ENCODE peak calls at places on chromosomes 2 and 18, in five cellular contexts. One of them, this sample, is unnamed.

GRCh38 chr2:64766841-64767669 is 113.3 kb upstream of the SERTAD2 start:
- DNase-seq in heart left ventricle: no peak
- DNase-seq in brain microvascular endothelial cell: no peak
- DNase-seq in stomach: no peak
- DNase-seq in IMR-90: peak; percentile 53
- DNase-seq in this sample: no peak

GRCh38 chr2:177651833-177652232 is 259.3 kb downstream of the AGPS start:
- DNase-seq in heart left ventricle: no peak
- DNase-seq in brain microvascular endothelial cell: no peak
- DNase-seq in stomach: no peak
- DNase-seq in IMR-90: no peak
- DNase-seq in this sample: no peak

GRCh38 chr2:178796079-178796677 is 11.0 kb downstream of the TTN start:
- DNase-seq in heart left ventricle: no peak
- DNase-seq in brain microvascular endothelial cell: no peak
- DNase-seq in stomach: no peak
- DNase-seq in IMR-90: peak; percentile 50
- DNase-seq in this sample: no peak

GRCh38 chr2:74700643-74701377 is 46.8 kb downstream of the SEMA4F start:
- DNase-seq in heart left ventricle: no peak
- DNase-seq in brain microvascular endothelial cell: no peak
- DNase-seq in stomach: no peak
- DNase-seq in IMR-90: no peak
- DNase-seq in this sample: no peak

GRCh38 chr2:148533685-148534084 is 110.9 kb upstream of the EPC2 start:
- DNase-seq in heart left ventricle: no peak
- DNase-seq in brain microvascular endothelial cell: no peak
- DNase-seq in stomach: no peak
- DNase-seq in IMR-90: no peak
- DNase-seq in this sample: no peak

GRCh38 chr2:20576598-20577115 is 74.2 kb downstream of the HS1BP3 start:
- DNase-seq in heart left ventricle: no peak
- DNase-seq in brain microvascular endothelial cell: no peak
- DNase-seq in stomach: no peak
- DNase-seq in IMR-90: no peak
- DNase-seq in this sample: no peak

GRCh38 chr18:62690416-62690815 is 24.9 kb upstream of the PHLPP1 start:
- DNase-seq in heart left ventricle: no peak
- DNase-seq in brain microvascular endothelial cell: no peak
- DNase-seq in stomach: no peak
- DNase-seq in IMR-90: no peak
- DNase-seq in this sample: peak; percentile 85

GRCh38 chr2:102114290-102114721 is 28.2 kb upstream of the IL1R1 start:
- DNase-seq in heart left ventricle: no peak
- DNase-seq in brain microvascular endothelial cell: peak; percentile 95
- DNase-seq in stomach: no peak
- DNase-seq in IMR-90: peak; percentile 94
- DNase-seq in this sample: no peak

GRCh38 chr2:177078843-177079242 is 133.8 kb upstream of the HNRNPA3 start:
- DNase-seq in heart left ventricle: no peak
- DNase-seq in brain microvascular endothelial cell: no peak
- DNase-seq in stomach: no peak
- DNase-seq in IMR-90: no peak
- DNase-seq in this sample: no peak

GRCh38 chr2:199869227-199869541 is 18.2 kb upstream of the FTCDNL1 start:
- DNase-seq in heart left ventricle: no peak
- DNase-seq in brain microvascular endothelial cell: no peak
- DNase-seq in stomach: no peak
- DNase-seq in IMR-90: no peak
- DNase-seq in this sample: no peak

GRCh38 chr2:27084297-27085061 is 2.1 kb upstream of the KHK start:
- DNase-seq in heart left ventricle: no peak
- DNase-seq in brain microvascular endothelial cell: no peak
- DNase-seq in stomach: no peak
- DNase-seq in IMR-90: no peak
- DNase-seq in this sample: no peak

GRCh38 chr18:24112874-24113615 is 25.8 kb upstream of the CABYR start:
- DNase-seq in heart left ventricle: no peak
- DNase-seq in brain microvascular endothelial cell: peak; percentile 56
- DNase-seq in stomach: no peak
- DNase-seq in IMR-90: peak; percentile 69
- DNase-seq in this sample: no peak

GRCh38 chr18:78192044-78192443 is 787.6 kb upstream of the SALL3 start:
- DNase-seq in heart left ventricle: peak; percentile 29
- DNase-seq in brain microvascular endothelial cell: no peak
- DNase-seq in stomach: no peak
- DNase-seq in IMR-90: no peak
- DNase-seq in this sample: no peak

GRCh38 chr18:66722671-66723070 is 118.8 kb upstream of the CDH19 start:
- DNase-seq in heart left ventricle: no peak
- DNase-seq in brain microvascular endothelial cell: no peak
- DNase-seq in stomach: no peak
- DNase-seq in IMR-90: no peak
- DNase-seq in this sample: no peak

GRCh38 chr2:60553992-60554648 is 666 bp upstream of the BCL11A start:
- DNase-seq in heart left ventricle: peak; percentile 27
- DNase-seq in brain microvascular endothelial cell: no peak
- DNase-seq in stomach: no peak
- DNase-seq in IMR-90: no peak
- DNase-seq in this sample: no peak

GRCh38 chr2:3168230-3168891 is 209.3 kb downstream of the EIPR1 start:
- DNase-seq in heart left ventricle: no peak
- DNase-seq in brain microvascular endothelial cell: peak; percentile 53
- DNase-seq in stomach: no peak
- DNase-seq in IMR-90: peak; percentile 63
- DNase-seq in this sample: no peak

DNA sequence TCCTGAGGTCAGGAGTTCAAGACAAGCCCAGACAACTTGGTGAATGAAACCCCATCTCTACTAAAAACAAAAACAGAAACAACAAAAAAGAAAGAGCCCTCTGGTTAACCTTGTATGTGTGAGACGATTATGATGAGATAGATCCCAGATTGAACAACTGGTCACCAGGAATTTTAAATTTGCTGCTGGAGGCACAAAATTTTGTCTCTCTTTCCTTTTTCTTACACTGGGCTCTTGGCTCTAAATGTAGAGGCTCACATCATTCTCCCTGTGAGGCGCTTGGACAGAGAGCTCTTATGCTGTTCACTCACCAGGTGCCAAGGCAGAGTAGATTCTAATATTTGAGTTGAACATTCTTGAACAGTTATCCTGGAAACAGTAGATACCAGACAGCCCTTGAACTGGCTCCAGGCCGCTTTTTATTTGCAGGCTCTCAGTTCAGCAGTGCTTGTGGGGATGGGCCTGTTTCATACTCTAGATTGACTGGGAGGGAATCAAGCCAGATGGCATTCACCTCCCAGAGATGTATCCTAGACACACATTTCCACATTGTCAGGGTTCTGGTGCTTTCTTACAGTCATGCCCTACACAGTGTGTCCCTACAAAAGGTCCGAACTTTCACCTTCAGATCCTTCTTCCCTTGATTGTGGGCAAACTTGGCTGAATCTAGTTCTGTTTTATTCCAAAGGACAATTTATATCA is 1159.6 kb downstream of the RPIA start:
- DNase-seq in heart left ventricle: no peak
- DNase-seq in brain microvascular endothelial cell: no peak
- DNase-seq in stomach: no peak
- DNase-seq in IMR-90: no peak
- DNase-seq in this sample: no peak
- TF ChIP-seq CTCF in heart left ventricle: no peak
- TF ChIP-seq CTCF in brain microvascular endothelial cell: no peak
- TF ChIP-seq CTCF in stomach: no peak
- TF ChIP-seq CTCF in IMR-90: no peak
- TF ChIP-seq CTCF in this sample: no peak

GRCh38 chr18:58362027-58362575 is 266.8 kb downstream of the ALPK2 start:
- DNase-seq in heart left ventricle: peak; percentile 29
- DNase-seq in brain microvascular endothelial cell: peak; percentile 92
- DNase-seq in stomach: no peak
- DNase-seq in IMR-90: peak; percentile 97
- DNase-seq in this sample: no peak

GRCh38 chr18:58364867-58365533 is 263.9 kb downstream of the ALPK2 start:
- DNase-seq in heart left ventricle: no peak
- DNase-seq in brain microvascular endothelial cell: peak; percentile 85
- DNase-seq in stomach: no peak
- DNase-seq in IMR-90: peak; percentile 68
- DNase-seq in this sample: no peak

GRCh38 chr18:58362829-58363231 is 266.1 kb downstream of the ALPK2 start:
- DNase-seq in heart left ventricle: no peak
- DNase-seq in brain microvascular endothelial cell: no peak
- DNase-seq in stomach: no peak
- DNase-seq in IMR-90: peak; percentile 51
- DNase-seq in this sample: no peak

GRCh38 chr18:58361212-58361611 is 267.7 kb downstream of the ALPK2 start:
- DNase-seq in heart left ventricle: no peak
- DNase-seq in brain microvascular endothelial cell: no peak
- DNase-seq in stomach: no peak
- DNase-seq in IMR-90: peak; percentile 27
- DNase-seq in this sample: no peak

GRCh38 chr18:58363767-58364540 is 264.9 kb downstream of the ALPK2 start:
- DNase-seq in heart left ventricle: no peak
- DNase-seq in brain microvascular endothelial cell: no peak
- DNase-seq in stomach: no peak
- DNase-seq in IMR-90: peak; percentile 70
- DNase-seq in this sample: no peak
- H3K27ac ChIP-seq in heart left ventricle: no peak overlapping the region
- H3K27ac ChIP-seq in brain microvascular endothelial cell: peak overlapping the region; percentile 99
- H3K27ac ChIP-seq in stomach: no peak overlapping the region
- H3K27ac ChIP-seq in IMR-90: no peak overlapping the region
- H3K27ac ChIP-seq in this sample: no peak overlapping the region

GRCh38 chr2:39432701-39433100 is 4.4 kb downstream of the MAP4K3 start:
- DNase-seq in heart left ventricle: no peak
- DNase-seq in brain microvascular endothelial cell: no peak
- DNase-seq in stomach: no peak
- DNase-seq in IMR-90: no peak
- DNase-seq in this sample: no peak
- H3K4me3 ChIP-seq in heart left ventricle: no peak overlapping the region
- H3K4me3 ChIP-seq in brain microvascular endothelial cell: no peak overlapping the region
- H3K4me3 ChIP-seq in stomach: no peak overlapping the region
- H3K4me3 ChIP-seq in IMR-90: no peak overlapping the region
- H3K4me3 ChIP-seq in this sample: no peak overlapping the region

GRCh38 chr2:46029332-46029811 is 267.8 kb upstream of the EPAS1 start:
- DNase-seq in heart left ventricle: peak; percentile 68
- DNase-seq in brain microvascular endothelial cell: no peak
- DNase-seq in stomach: no peak
- DNase-seq in IMR-90: peak; percentile 91
- DNase-seq in this sample: no peak
- TF ChIP-seq CTCF in heart left ventricle: peak; percentile 27
- TF ChIP-seq CTCF in brain microvascular endothelial cell: peak; percentile 51
- TF ChIP-seq CTCF in stomach: no peak
- TF ChIP-seq CTCF in IMR-90: peak; percentile 23
- TF ChIP-seq CTCF in this sample: no peak

GRCh38 chr2:219636144-219636915 is 8.9 kb downstream of the SLC4A3 start:
- DNase-seq in heart left ventricle: peak; percentile 6
- DNase-seq in brain microvascular endothelial cell: no peak
- DNase-seq in stomach: no peak
- DNase-seq in IMR-90: no peak
- DNase-seq in this sample: no peak

GRCh38 chr2:219633276-219634065 is 6.0 kb downstream of the SLC4A3 start:
- DNase-seq in heart left ventricle: peak; percentile 5
- DNase-seq in brain microvascular endothelial cell: no peak
- DNase-seq in stomach: peak; percentile 15
- DNase-seq in IMR-90: no peak
- DNase-seq in this sample: no peak

GRCh38 chr2:219634951-219635751 is 7.7 kb downstream of the SLC4A3 start:
- DNase-seq in heart left ventricle: no peak
- DNase-seq in brain microvascular endothelial cell: no peak
- DNase-seq in stomach: no peak
- DNase-seq in IMR-90: no peak
- DNase-seq in this sample: no peak

GRCh38 chr2:219632758-219633101 is 5.3 kb downstream of the SLC4A3 start:
- DNase-seq in heart left ventricle: peak; percentile 10
- DNase-seq in brain microvascular endothelial cell: no peak
- DNase-seq in stomach: peak; percentile 20
- DNase-seq in IMR-90: no peak
- DNase-seq in this sample: no peak

DNA sequence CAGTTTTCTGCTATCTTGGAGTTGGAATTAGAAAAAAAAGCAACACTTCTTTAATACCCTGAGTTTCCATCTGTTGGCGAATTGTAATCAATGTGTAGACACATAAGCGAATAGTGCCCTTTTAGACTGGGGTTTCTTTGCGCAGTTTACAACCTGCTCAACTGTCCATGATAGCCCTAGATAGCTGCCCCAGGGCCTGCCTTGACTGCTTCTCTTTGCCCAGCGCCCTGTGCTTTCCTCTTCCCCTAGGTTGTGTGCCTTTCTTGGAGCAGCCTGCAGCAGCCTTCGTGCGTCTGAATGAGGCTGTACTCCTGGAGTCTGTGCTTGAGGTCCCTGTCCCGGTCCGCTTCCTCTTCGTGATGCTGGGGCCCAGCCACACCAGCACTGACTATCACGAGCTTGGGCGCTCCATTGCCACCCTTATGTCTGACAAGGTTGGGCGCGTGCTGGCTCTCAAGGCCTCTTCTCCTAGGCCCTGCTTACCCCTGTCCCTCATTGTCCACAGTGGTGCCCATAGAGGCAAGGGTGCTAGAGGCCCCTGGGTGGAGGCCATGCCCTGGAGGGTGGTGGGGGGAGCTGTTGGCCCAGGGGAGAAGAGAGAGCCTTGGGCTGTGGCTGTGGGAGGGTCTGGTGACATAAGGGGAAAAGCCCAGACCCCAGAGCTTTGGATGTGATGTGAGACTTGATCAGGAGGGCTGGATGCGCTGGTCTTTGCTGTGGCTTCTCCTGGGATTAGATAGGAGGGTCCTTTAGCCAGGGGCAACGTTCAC is 6.9 kb downstream of the SLC4A3 start:
- DNase-seq in heart left ventricle: no peak
- DNase-seq in brain microvascular endothelial cell: no peak
- DNase-seq in stomach: no peak
- DNase-seq in IMR-90: no peak
- DNase-seq in this sample: no peak
- H3K27ac ChIP-seq in heart left ventricle: no peak overlapping the region
- H3K27ac ChIP-seq in brain microvascular endothelial cell: no peak overlapping the region
- H3K27ac ChIP-seq in stomach: no peak overlapping the region
- H3K27ac ChIP-seq in IMR-90: no peak overlapping the region
- H3K27ac ChIP-seq in this sample: no peak overlapping the region

GRCh38 chr2:99442837-99443236 is 47.0 kb downstream of the REV1 start:
- DNase-seq in heart left ventricle: no peak
- DNase-seq in brain microvascular endothelial cell: no peak
- DNase-seq in stomach: no peak
- DNase-seq in IMR-90: peak; percentile 28
- DNase-seq in this sample: no peak
- H3K4me3 ChIP-seq in heart left ventricle: no peak overlapping the region
- H3K4me3 ChIP-seq in brain microvascular endothelial cell: no peak overlapping the region
- H3K4me3 ChIP-seq in stomach: no peak overlapping the region
- H3K4me3 ChIP-seq in IMR-90: no peak overlapping the region
- H3K4me3 ChIP-seq in this sample: no peak overlapping the region